ENCODE peak calls at places on chromosome 1, in eight cellular contexts. X is HAP-1; O is amygdala; Y is AG09309; Q is foreskin keratinocyte; D is stimulated activated CD8-positive, alpha-beta memory T cell treated with anti-CD3 and anti-CD28 coated beads, Interleukin-2, amount 100 ng/mL, for 48 hours; H is cardiac muscle cell; P is NCI-H2081. T is an unnamed sample.
A peak's percentile ranks its signal among the peaks of the same experiment; 100 is the strongest.

GRCh38 chr1:86416343-86416742 is 7.6 kb upstream of the CLCA2 start:
- DNase-seq in H (no peak), P (peak; percentile 85), Y (no peak), Q (no peak), D (no peak), X (no peak), O (no peak), T (peak; percentile 33)

GRCh38 chr1:220690140-220691038 is at the start of gene C1orf115:
- DNase-seq in X (peak; percentile 74), D (peak; percentile 50), Y (no peak), O (no peak), Q (peak; percentile 18), H (peak; percentile 82), P (peak; percentile 85), T (peak; percentile 81)

GRCh38 chr1:54230507-54231339 is 30.8 kb downstream of the MRPL37 start:
- DNase-seq in P (no peak), Q (no peak), X (no peak), D (peak; percentile 46), H (no peak), O (no peak), Y (no peak), T (no peak)

GRCh38 chr1:2415337-2415736 is 3.0 kb upstream of the PEX10 start:
- DNase-seq in H (no peak), D (no peak), O (no peak), Q (no peak), Y (no peak), P (no peak), X (no peak), T (no peak)

GRCh38 chr1:2412395-2412772 is at the start of gene PEX10:
- DNase-seq in O (peak; percentile 67), X (peak; percentile 91), Y (peak; percentile 64), D (peak; percentile 100), Q (peak; percentile 65), H (peak; percentile 99), P (peak; percentile 92), T (peak; percentile 96)

GRCh38 chr1:197912739-197913494 is 4.3 kb upstream of the LHX9 start:
- DNase-seq in Q (no peak), Y (no peak), O (no peak), D (no peak), P (no peak), X (no peak), H (no peak), T (no peak)

GRCh38 chr1:175314300-175314699 is 121.7 kb upstream of the KIAA0040 start:
- DNase-seq in P (no peak), X (no peak), Q (no peak), O (no peak), Y (no peak), D (no peak), H (no peak), T (no peak)

GRCh38 chr1:179340915-179341314 is 24.9 kb upstream of the AXDND1 start:
- DNase-seq in Y (no peak), X (no peak), P (no peak), Q (no peak), H (no peak), O (no peak), D (no peak), T (no peak)

GRCh38 chr1:230855886-230856285 is 12.4 kb downstream of the C1orf198 start:
- DNase-seq in P (no peak), Q (no peak), X (no peak), H (no peak), Y (no peak), O (no peak), D (no peak), T (no peak)

GRCh38 chr1:86906419-86906818 is 7.5 kb downstream of the SELENOF start:
- DNase-seq in D (no peak), H (peak; percentile 3), Q (no peak), Y (no peak), P (peak; percentile 1), O (no peak), X (peak; percentile 20), T (no peak)